ENCODE peak calls at places on chromosomes 7 and 10, in seven cellular contexts. J, U, L, I, D, M and S are unnamed samples.

GRCh38 chr10:73529089-73529832 is 33.4 kb upstream of the PPP3CB start:
- DNase-seq in J (peak; percentile 74), U (peak; percentile 53), L (peak; percentile 82), I (peak; percentile 75), D (peak; percentile 20), M (peak; percentile 87), S (peak; percentile 77)

GRCh38 chr10:97667462-97667861 is 19.6 kb downstream of the AVPI1 start:
- DNase-seq in J (no peak), U (no peak), L (no peak), I (no peak), D (no peak), M (no peak), S (no peak)

GRCh38 chr7:14836571-14837189 is 65.9 kb downstream of the DGKB start:
- DNase-seq in J (no peak), U (no peak), L (no peak), I (no peak), D (no peak), M (peak; percentile 58), S (no peak)

GRCh38 chr10:77004917-77005564 is 632.6 kb downstream of the KCNMA1 start:
- DNase-seq in J (peak; percentile 28), U (no peak), L (peak; percentile 19), I (peak; percentile 52), D (no peak), M (peak; percentile 23), S (peak; percentile 21)

GRCh38 chr10:93272884-93273675 is 199.4 kb downstream of the CYP26A1 start:
- DNase-seq in J (no peak), U (no peak), L (no peak), I (no peak), D (no peak), M (no peak), S (no peak)

GRCh38 chr7:37987732-37988131 is 67.3 kb downstream of the EPDR1 start:
- DNase-seq in J (no peak), U (no peak), L (peak; percentile 48), I (no peak), D (no peak), M (no peak), S (no peak)

GRCh38 chr7:158035343-158035742 is 552.3 kb downstream of the PTPRN2 start:
- DNase-seq in J (no peak), U (no peak), L (no peak), I (no peak), D (no peak), M (no peak), S (no peak)

GRCh38 chr10:104548090-104548489 is 93.0 kb upstream of the SORCS3 start:
- DNase-seq in J (no peak), U (no peak), L (no peak), I (no peak), D (no peak), M (no peak), S (no peak)

GRCh38 chr7:101234636-101235035 is 3.0 kb downstream of the CLDN15 start:
- DNase-seq in J (no peak), U (no peak), L (no peak), I (peak; percentile 41), D (no peak), M (no peak), S (no peak)

GRCh38 chr10:129915526-129916378 is 48.3 kb downstream of the EBF3 start:
- DNase-seq in J (no peak), U (no peak), L (no peak), I (no peak), D (no peak), M (no peak), S (no peak)

GRCh38 chr10:11397980-11398580 is 213.4 kb downstream of the USP6NL start:
- DNase-seq in J (no peak), U (no peak), L (no peak), I (no peak), D (no peak), M (no peak), S (no peak)

GRCh38 chr7:25856056-25856780 is 295.8 kb upstream of the NFE2L3 start:
- DNase-seq in J (no peak), U (no peak), L (no peak), I (no peak), D (no peak), M (peak; percentile 78), S (no peak)

GRCh38 chr10:88042162-88043100 is 179.0 kb downstream of the PTEN start:
- DNase-seq in J (no peak), U (peak; percentile 49), L (peak; percentile 69), I (peak; percentile 16), D (no peak), M (no peak), S (no peak)

GRCh38 chr7:156179872-156180390 is 367.7 kb upstream of the SHH start:
- DNase-seq in J (no peak), U (no peak), L (no peak), I (no peak), D (no peak), M (no peak), S (no peak)

GRCh38 chr7:144027070-144027469 is 21.7 kb upstream of the OR2A5 start:
- DNase-seq in J (peak; percentile 28), U (no peak), L (no peak), I (peak; percentile 27), D (no peak), M (peak; percentile 10), S (no peak)

GRCh38 chr10:49115015-49115795 is at the start of gene VSTM4:
- DNase-seq in J (no peak), U (no peak), L (no peak), I (peak; percentile 93), D (no peak), M (no peak), S (peak; percentile 71)

GRCh38 chr10:50605280-50606270 is 18.2 kb downstream of the SGMS1 start:
- DNase-seq in J (no peak), U (no peak), L (peak; percentile 72), I (no peak), D (no peak), M (peak; percentile 21), S (peak; percentile 21)

GRCh38 chr10:1240341-1240775 is 184.2 kb downstream of the WDR37 start:
- DNase-seq in J (no peak), U (no peak), L (peak; percentile 9), I (peak; percentile 65), D (no peak), M (peak; percentile 11), S (no peak)

GRCh38 chr10:97533888-97534287 is 35.2 kb downstream of the UBTD1 start:
- DNase-seq in J (no peak), U (no peak), L (no peak), I (no peak), D (no peak), M (no peak), S (no peak)

GRCh38 chr10:130461631-130462030 is 325.4 kb downstream of the GLRX3 start:
- DNase-seq in J (no peak), U (no peak), L (no peak), I (no peak), D (no peak), M (peak; percentile 34), S (no peak)

GRCh38 chr7:47507514-47507913 is 74.4 kb downstream of the TNS3 start:
- DNase-seq in J (no peak), U (no peak), L (no peak), I (no peak), D (no peak), M (no peak), S (no peak)

GRCh38 chr10:5943536-5943935 is 33.8 kb downstream of the IL15RA start:
- DNase-seq in J (no peak), U (no peak), L (no peak), I (no peak), D (no peak), M (no peak), S (no peak)

GRCh38 chr10:43843331-43844101 is 194.8 kb upstream of the ZNF32 start:
- DNase-seq in J (no peak), U (no peak), L (no peak), I (no peak), D (no peak), M (no peak), S (no peak)

GRCh38 chr10:96390460-96390864 is 31.7 kb upstream of the OPALIN start:
- DNase-seq in J (no peak), U (no peak), L (no peak), I (no peak), D (no peak), M (no peak), S (no peak)

GRCh38 chr10:92323079-92323478 is 32.1 kb downstream of the MARCHF5 start:
- DNase-seq in J (no peak), U (no peak), L (no peak), I (no peak), D (no peak), M (no peak), S (no peak)

GRCh38 chr7:126657599-126658358 is 595.0 kb downstream of the GRM8 start:
- DNase-seq in J (peak; percentile 17), U (no peak), L (no peak), I (no peak), D (no peak), M (peak; percentile 87), S (peak; percentile 58)

GRCh38 chr7:47148541-47149207 is 433.2 kb downstream of the TNS3 start:
- DNase-seq in J (peak; percentile 36), U (no peak), L (no peak), I (no peak), D (no peak), M (peak; percentile 8), S (no peak)

GRCh38 chr10:110141747-110142625 is 65.4 kb upstream of the MXI1 start:
- DNase-seq in J (no peak), U (no peak), L (peak; percentile 90), I (no peak), D (no peak), M (no peak), S (no peak)

GRCh38 chr10:117509573-117509972 is 33.0 kb upstream of the EMX2 start:
- DNase-seq in J (no peak), U (no peak), L (no peak), I (no peak), D (no peak), M (no peak), S (no peak)